ENCODE peak calls at places on chromosomes 7 and 10, in five cellular contexts. D is stimulated activated CD4-positive, alpha-beta T cell treated with anti-CD3 and anti-CD28 coated beads, TNF-alpha, amount 100 ng/mL, for 4 hours; N is T follicular helper cell; L is Kasumi-1; O is substantia nigra. Q is an unnamed sample.

GRCh38 chr7:17041324-17041723 is 159.5 kb upstream of the AGR3 start:
- DNase-seq in D (no peak), N (no peak), L (peak), O (no peak), Q (no peak)

GRCh38 chr10:124653311-124653710 is 90.9 kb downstream of the FAM53B start:
- DNase-seq in D (no peak), N (no peak), L (no peak), O (no peak), Q (no peak)

GRCh38 chr10:124416733-124417132 is 2.0 kb downstream of the OAT start:
- DNase-seq in D (no peak), N (no peak), L (no peak), O (no peak), Q (no peak)

GRCh38 chr10:3780056-3780765 is 4.8 kb downstream of the KLF6 start:
- DNase-seq in D (no peak), N (no peak), L (no peak), O (no peak), Q (no peak)

GRCh38 chr7:134315679-134316538 is 821 bp downstream of the SLC35B4 start:
- DNase-seq in D (no peak), N (no peak), L (peak), O (no peak), Q (no peak)

GRCh38 chr7:157136372-157136771 is 2.4 kb upstream of the UBE3C start:
- DNase-seq in D (no peak), N (no peak), L (peak), O (no peak), Q (no peak)

GRCh38 chr10:74637685-74638084 is 188.7 kb upstream of the KAT6B start:
- DNase-seq in D (no peak), N (no peak), L (no peak), O (no peak), Q (no peak)

GRCh38 chr10:43237631-43238446 is 29.0 kb downstream of the RASGEF1A start:
- DNase-seq in D (no peak), N (no peak), L (no peak), O (no peak), Q (no peak)

GRCh38 chr10:57627642-57628178 is 640.0 kb downstream of the IPMK start:
- DNase-seq in D (no peak), N (no peak), L (no peak), O (no peak), Q (no peak)

GRCh38 chr10:44263771-44264170 is 121.1 kb downstream of the CXCL12 start:
- DNase-seq in D (no peak), N (no peak), L (no peak), O (no peak), Q (no peak)

GRCh38 chr10:104316321-104317099 is 21.8 kb downstream of the ITPRIP start:
- DNase-seq in D (no peak), N (no peak), L (no peak), O (no peak), Q (no peak)

GRCh38 chr10:91024541-91024940 is 103.7 kb upstream of the ANKRD1 start:
- DNase-seq in D (no peak), N (no peak), L (no peak), O (no peak), Q (no peak)

GRCh38 chr7:110797656-110798055 is 293.3 kb upstream of the LRRN3 start:
- DNase-seq in D (no peak), N (no peak), L (no peak), O (no peak), Q (no peak)

GRCh38 chr10:35890970-35891330 is 248.9 kb upstream of the FZD8 start:
- DNase-seq in D (no peak), N (no peak), L (no peak), O (no peak), Q (no peak)

GRCh38 chr7:107792364-107792763 is 10.7 kb downstream of the SLC26A3 start:
- DNase-seq in D (no peak), N (no peak), L (no peak), O (no peak), Q (no peak)

GRCh38 chr7:28955723-28956607 is 2.2 kb downstream of the TRIL start:
- DNase-seq in D (no peak), N (no peak), L (no peak), O (peak), Q (peak)

GRCh38 chr7:139099181-139099947 is 10.2 kb downstream of the ZC3HAV1 start:
- DNase-seq in D (no peak), N (no peak), L (no peak), O (no peak), Q (no peak)

GRCh38 chr10:11757452-11757819 is 15.3 kb downstream of the ECHDC3 start:
- DNase-seq in D (no peak), N (no peak), L (no peak), O (no peak), Q (peak)

GRCh38 chr10:69344591-69345244 is 66.4 kb downstream of the HK1 start:
- DNase-seq in D (no peak), N (no peak), L (peak), O (no peak), Q (peak)

GRCh38 chr10:11891776-11892486 is 68.8 kb downstream of the PROSER2 start:
- DNase-seq in D (no peak), N (no peak), L (no peak), O (no peak), Q (no peak)

GRCh38 chr7:111107989-111108388 is 17.1 kb downstream of the LRRN3 start:
- DNase-seq in D (no peak), N (no peak), L (no peak), O (no peak), Q (no peak)

GRCh38 chr7:31982962-31983361 is 87.2 kb downstream of the PDE1C start:
- DNase-seq in D (no peak), N (no peak), L (no peak), O (no peak), Q (no peak)

GRCh38 chr7:154765118-154765517 is 237.8 kb downstream of the PAXIP1 start:
- DNase-seq in D (no peak), N (no peak), L (no peak), O (no peak), Q (no peak)

GRCh38 chr10:10796774-10797415 is 220.8 kb upstream of the CELF2 start:
- DNase-seq in D (no peak), N (no peak), L (no peak), O (no peak), Q (no peak)

GRCh38 chr7:25009271-25009670 is 29.3 kb upstream of the OSBPL3 start:
- DNase-seq in D (no peak), N (no peak), L (no peak), O (no peak), Q (no peak)

GRCh38 chr7:46545790-46546189 is 624.7 kb upstream of the IGFBP3 start:
- DNase-seq in D (no peak), N (no peak), L (no peak), O (no peak), Q (no peak)

GRCh38 chr10:91700788-91701444 is 68.0 kb upstream of the PPP1R3C start:
- DNase-seq in D (no peak), N (no peak), L (no peak), O (no peak), Q (no peak)

GRCh38 chr10:29849434-29849833 is 210.0 kb downstream of the JCAD start:
- DNase-seq in D (no peak), N (no peak), L (peak), O (no peak), Q (no peak)

Q was measured in thyroid gland.